ENCODE peak calls at places on chromosomes 12 and 14, in nine cellular contexts. W is stomach, Y is endothelial cell, E is HFFc6, F is mucosa of descending colon, O is progenitor cell of endocrine pancreas, T is WTC11, C is RWPE1, P is SK-N-SH. A is an unnamed sample.
A peak's percentile ranks its signal among the peaks of the same experiment; 100 is the strongest.

GRCh38 chr12:6632026-6632978 is 3.5 kb downstream of the LPAR5 start:
- DNase-seq in W (no peak), Y (no peak), E (no peak), F (peak; percentile 66), O (no peak), T (no peak), C (peak; percentile 28), P (peak; percentile 43), A (peak; percentile 76)

GRCh38 chr12:92334552-92334951 is 188.9 kb upstream of the BTG1 start:
- DNase-seq in W (no peak), Y (no peak), E (no peak), F (no peak), O (no peak), T (no peak), C (no peak), P (no peak), A (no peak)

GRCh38 chr14:66233571-66233970 is 252.6 kb upstream of the CCDC196 start:
- DNase-seq in W (no peak), Y (no peak), E (no peak), F (no peak), O (no peak), T (no peak), C (no peak), P (peak; percentile 8), A (no peak)

GRCh38 chr14:59347915-59348314 is 117.3 kb downstream of the GPR135 start:
- DNase-seq in W (no peak), Y (no peak), E (no peak), F (no peak), O (no peak), T (no peak), C (no peak), P (no peak), A (no peak)

GRCh38 chr12:12456637-12457036 is 99.8 kb downstream of the BORCS5 start:
- DNase-seq in W (no peak), Y (no peak), E (no peak), F (no peak), O (no peak), T (no peak), C (no peak), P (no peak), A (no peak)

GRCh38 chr12:116950628-116951325 is 40.0 kb downstream of the FBXW8 start:
- DNase-seq in W (no peak), Y (no peak), E (no peak), F (no peak), O (no peak), T (no peak), C (no peak), P (peak; percentile 30), A (no peak)

GRCh38 chr14:36504805-36505192 is 15.2 kb downstream of the NKX2-1 start:
- DNase-seq in W (no peak), Y (no peak), E (no peak), F (no peak), O (no peak), T (no peak), C (no peak), P (no peak), A (peak; percentile 16)

GRCh38 chr14:29271669-29272068 is 505.1 kb downstream of the FOXG1 start:
- DNase-seq in W (no peak), Y (no peak), E (no peak), F (no peak), O (no peak), T (no peak), C (no peak), P (no peak), A (no peak)

GRCh38 chr12:9378430-9378835 is 170.2 kb upstream of the PZP start:
- DNase-seq in W (no peak), Y (peak; percentile 54), E (no peak), F (no peak), O (no peak), T (peak; percentile 41), C (peak; percentile 51), P (peak; percentile 47), A (peak; percentile 42)

GRCh38 chr14:39184628-39185255 is 9.7 kb downstream of the PNN start:
- DNase-seq in W (no peak), Y (no peak), E (no peak), F (no peak), O (no peak), T (no peak), C (no peak), P (no peak), A (no peak)

GRCh38 chr12:51977320-51977753 is 25.8 kb downstream of the ACVR1B start:
- DNase-seq in W (no peak), Y (no peak), E (no peak), F (no peak), O (no peak), T (no peak), C (no peak), P (no peak), A (no peak)

GRCh38 chr12:118714051-118714460 is 267.3 kb upstream of the SRRM4 start:
- DNase-seq in W (no peak), Y (peak; percentile 52), E (no peak), F (no peak), O (peak; percentile 23), T (peak; percentile 74), C (no peak), P (peak; percentile 66), A (peak; percentile 61)

GRCh38 chr14:87334997-87335675 is 657.8 kb downstream of the GALC start:
- DNase-seq in W (no peak), Y (no peak), E (no peak), F (no peak), O (no peak), T (no peak), C (peak; percentile 20), P (no peak), A (no peak)

GRCh38 chr12:22357531-22357930 is 23.0 kb upstream of the ST8SIA1 start:
- DNase-seq in W (no peak), Y (no peak), E (no peak), F (no peak), O (no peak), T (no peak), C (no peak), P (no peak), A (no peak)

GRCh38 chr14:40870252-40870651 is 736.4 kb upstream of the LRFN5 start:
- DNase-seq in W (no peak), Y (no peak), E (no peak), F (no peak), O (no peak), T (no peak), C (no peak), P (no peak), A (no peak)

DNA sequence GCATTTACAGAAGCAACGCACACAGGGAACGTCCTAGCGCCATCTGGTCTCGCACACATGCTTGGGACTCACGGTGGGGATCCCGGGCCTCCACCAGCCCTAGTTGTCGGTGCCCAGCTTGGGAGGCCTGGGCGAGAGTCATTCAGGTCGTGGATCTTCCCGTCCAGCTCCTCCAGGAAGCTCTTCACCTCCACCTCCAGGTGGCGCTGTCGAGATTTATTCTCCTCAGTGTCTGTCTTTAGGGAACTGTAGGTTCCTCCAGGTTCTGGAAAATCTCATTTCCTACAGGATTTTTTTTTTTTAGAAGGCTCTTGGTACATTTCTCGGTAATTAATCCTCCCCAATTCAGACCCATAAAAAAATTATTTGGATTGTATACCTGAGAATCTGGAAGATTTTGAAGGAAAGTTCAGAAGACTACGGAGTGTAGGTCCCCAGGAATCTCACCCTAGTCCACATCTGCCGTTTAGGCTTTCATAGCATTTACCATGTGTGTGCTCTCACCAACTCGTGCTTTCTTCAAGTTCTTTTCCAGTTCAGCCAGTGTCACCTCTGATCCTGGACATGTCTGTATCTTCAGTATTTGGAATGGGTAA is 910.0 kb downstream of the TMEM121 start:
- DNase-seq in W (no peak), Y (no peak), E (no peak), F (no peak), O (no peak), T (peak; percentile 20), C (peak; percentile 23), P (no peak), A (peak; percentile 14)
- TF ChIP-seq CTCF in W (no peak), Y (no peak), E (peak; percentile 67), F (no peak), O (no peak), T (peak; percentile 25), C (peak; percentile 69), P (no peak), A (no peak)

GRCh38 chr12:83664650-83665049 is 977.9 kb downstream of the TMTC2 start:
- DNase-seq in W (no peak), Y (no peak), E (no peak), F (no peak), O (no peak), T (no peak), C (no peak), P (peak; percentile 62), A (no peak)

GRCh38 chr12:83666690-83667089 is 980.0 kb downstream of the TMTC2 start:
- DNase-seq in W (no peak), Y (no peak), E (no peak), F (no peak), O (no peak), T (no peak), C (no peak), P (no peak), A (no peak)

GRCh38 chr12:83660727-83661126 is 974.0 kb downstream of the TMTC2 start:
- DNase-seq in W (no peak), Y (no peak), E (no peak), F (no peak), O (no peak), T (no peak), C (no peak), P (peak; percentile 13), A (no peak)

GRCh38 chr12:83665755-83666154 is 979.0 kb downstream of the TMTC2 start:
- DNase-seq in W (no peak), Y (no peak), E (no peak), F (no peak), O (no peak), T (no peak), C (no peak), P (no peak), A (no peak)
- TF ChIP-seq CTCF in W (no peak), Y (no peak), E (no peak), F (no peak), O (no peak), T (no peak), C (no peak), P (no peak), A (no peak)

GRCh38 chr12:103626498-103626897 is 39.4 kb downstream of the STAB2 start:
- DNase-seq in W (peak; percentile 42), Y (no peak), E (peak; percentile 60), F (no peak), O (no peak), T (peak; percentile 32), C (peak; percentile 65), P (peak; percentile 40), A (no peak)
- TF ChIP-seq CTCF in W (no peak), Y (no peak), E (peak; percentile 50), F (peak; percentile 30), O (peak; percentile 40), T (no peak), C (no peak), P (peak; percentile 52), A (no peak)

GRCh38 chr14:21300892-21301291 is 21.0 kb downstream of the RPGRIP1 start:
- DNase-seq in W (peak; percentile 29), Y (peak; percentile 41), E (no peak), F (peak; percentile 54), O (peak; percentile 27), T (peak; percentile 70), C (no peak), P (peak; percentile 83), A (peak; percentile 51)
- TF ChIP-seq CTCF in W (no peak), Y (no peak), E (no peak), F (no peak), O (peak; percentile 19), T (no peak), C (no peak), P (no peak), A (no peak)

DNA sequence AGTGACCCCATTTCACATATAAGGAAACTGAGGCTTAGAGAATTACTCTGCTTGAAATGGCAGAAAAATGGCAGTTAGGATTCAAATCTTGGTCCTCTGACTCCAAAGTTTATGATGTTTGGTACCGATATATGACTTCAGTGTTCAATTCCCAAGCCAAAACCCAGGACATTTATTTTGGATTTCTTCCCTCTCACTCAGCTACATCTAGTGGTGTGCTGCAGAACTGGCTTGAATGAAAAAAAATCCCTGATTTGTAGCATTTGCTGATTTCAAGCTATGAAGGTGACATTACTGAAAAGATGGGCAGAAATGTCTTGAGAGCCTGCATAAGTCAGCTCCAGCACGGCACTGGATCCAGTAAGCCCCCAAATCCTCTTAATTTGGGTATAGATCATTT is 106.4 kb downstream of the EFCAB11 start:
- DNase-seq in W (no peak), Y (no peak), E (peak; percentile 11), F (no peak), O (no peak), T (no peak), C (no peak), P (no peak), A (no peak)
- TF ChIP-seq CTCF in W (no peak), Y (no peak), E (peak; percentile 68), F (no peak), O (peak; percentile 25), T (no peak), C (no peak), P (peak; percentile 49), A (no peak)